ENCODE peak calls at places on chromosomes 16 and 17, in six cellular contexts. B is AG04450, T is left ventricle myocardium inferior, O is neural progenitor cell, K is cardiac muscle cell, G is transverse colon. S is an unnamed sample.

GRCh38 chr16:30997000-30997886 is 12.2 kb downstream of the HSD3B7 start:
- DNase-seq in B (no peak), T (peak; percentile 86), O (peak; percentile 87), K (peak; percentile 76), G (peak; percentile 87), S (peak; percentile 54)

GRCh38 chr17:42329025-42329976 is 41.0 kb downstream of the STAT5A start:
- DNase-seq in B (peak; percentile 27), T (no peak), O (peak; percentile 90), K (peak; percentile 58), G (no peak), S (peak; percentile 65)

GRCh38 chr16:54879681-54880080 is 51.0 kb upstream of the IRX5 start:
- DNase-seq in B (no peak), T (no peak), O (no peak), K (no peak), G (no peak), S (no peak)

GRCh38 chr17:2700491-2701141 is 10.9 kb downstream of the CLUH start:
- DNase-seq in B (no peak), T (peak; percentile 10), O (no peak), K (no peak), G (no peak), S (peak; percentile 2)

GRCh38 chr16:55502801-55503366 is 6.0 kb upstream of the LPCAT2 start:
- DNase-seq in B (peak; percentile 91), T (peak; percentile 93), O (peak; percentile 25), K (peak; percentile 98), G (peak; percentile 93), S (peak; percentile 97)

GRCh38 chr16:14368399-14368798 is 261.7 kb downstream of the PARN start:
- DNase-seq in B (no peak), T (no peak), O (no peak), K (no peak), G (no peak), S (no peak)

GRCh38 chr16:23832882-23833281 is 2.9 kb upstream of the PRKCB start:
- DNase-seq in B (no peak), T (no peak), O (no peak), K (no peak), G (no peak), S (no peak)

GRCh38 chr16:68700120-68700519 is 37.0 kb upstream of the CDH1 start:
- DNase-seq in B (no peak), T (no peak), O (no peak), K (peak; percentile 55), G (no peak), S (no peak)

GRCh38 chr16:30949655-30950515 is 1.0 kb downstream of the ORAI3 start:
- DNase-seq in B (no peak), T (peak; percentile 87), O (peak; percentile 67), K (peak; percentile 82), G (peak; percentile 84), S (peak; percentile 71)

GRCh38 chr16:85536073-85536410 is 77.1 kb upstream of the GSE1 start:
- DNase-seq in B (no peak), T (no peak), O (no peak), K (peak; percentile 52), G (no peak), S (peak; percentile 69)

GRCh38 chr16:70590722-70591438 is 55.5 kb upstream of the IL34 start:
- DNase-seq in B (no peak), T (no peak), O (no peak), K (no peak), G (no peak), S (peak; percentile 20)

GRCh38 chr17:57037401-57037800 is 47.6 kb upstream of the AKAP1 start:
- DNase-seq in B (no peak), T (no peak), O (no peak), K (no peak), G (no peak), S (peak; percentile 61)

GRCh38 chr16:31033709-31034492 is 543 bp downstream of the STX4 start:
- DNase-seq in B (peak; percentile 48), T (peak; percentile 93), O (peak; percentile 94), K (peak; percentile 83), G (peak; percentile 94), S (peak; percentile 92)

GRCh38 chr16:11697319-11697718 is 29.1 kb downstream of the SNN start:
- DNase-seq in B (no peak), T (no peak), O (no peak), K (no peak), G (no peak), S (no peak)

GRCh38 chr17:2282297-2282873 is 21.2 kb downstream of the SMG6 start:
- DNase-seq in B (peak; percentile 74), T (no peak), O (peak; percentile 63), K (peak; percentile 89), G (no peak), S (no peak)

GRCh38 chr16:69494993-69495392 is 70.6 kb downstream of the CYB5B start:
- DNase-seq in B (no peak), T (no peak), O (peak; percentile 57), K (no peak), G (peak; percentile 31), S (no peak)

GRCh38 chr16:88287219-88287618 is 95.5 kb upstream of the ZNF469 start:
- DNase-seq in B (no peak), T (no peak), O (no peak), K (no peak), G (no peak), S (peak; percentile 20)

GRCh38 chr17:49928826-49929475 is 40.0 kb upstream of the DLX4 start:
- DNase-seq in B (no peak), T (no peak), O (no peak), K (no peak), G (no peak), S (no peak)

GRCh38 chr16:24139282-24139681 is 116.9 kb upstream of the CACNG3 start:
- DNase-seq in B (no peak), T (no peak), O (no peak), K (no peak), G (no peak), S (no peak)

GRCh38 chr17:59154335-59154720 is 658 bp downstream of the SKA2 start:
- DNase-seq in B (no peak), T (no peak), O (peak; percentile 75), K (peak; percentile 62), G (peak; percentile 46), S (peak; percentile 50)

GRCh38 chr17:79902146-79902791 is 63.0 kb upstream of the CBX4 start:
- DNase-seq in B (no peak), T (no peak), O (no peak), K (no peak), G (no peak), S (no peak)

GRCh38 chr16:19896951-19897350 is 12.3 kb upstream of the GPRC5B start:
- DNase-seq in B (no peak), T (no peak), O (no peak), K (no peak), G (no peak), S (no peak)

GRCh38 chr17:51165680-51166197 is 472 bp upstream of the NME2 start:
- DNase-seq in B (no peak), T (no peak), O (peak; percentile 48), K (no peak), G (peak; percentile 43), S (peak; percentile 31)

GRCh38 chr16:85491798-85492616 is 121.1 kb upstream of the GSE1 start:
- DNase-seq in B (no peak), T (peak; percentile 76), O (no peak), K (no peak), G (peak; percentile 52), S (peak; percentile 97)

GRCh38 chr16:4318171-4318910 is 2.5 kb downstream of the GLIS2 start:
- DNase-seq in B (no peak), T (no peak), O (peak; percentile 43), K (no peak), G (no peak), S (no peak)
- H3K4me3 ChIP-seq in B (peak overlapping the region; percentile 76), T (peak overlapping the region; percentile 88), O (no peak overlapping the region), K (no peak overlapping the region), G (no peak overlapping the region), S (no peak overlapping the region)

GRCh38 chr16:49622084-49622390 is 233.9 kb downstream of the ZNF423 start:
- DNase-seq in B (no peak), T (no peak), O (no peak), K (no peak), G (no peak), S (no peak)

GRCh38 chr16:49621240-49622083 is 234.4 kb downstream of the ZNF423 start:
- DNase-seq in B (no peak), T (no peak), O (no peak), K (peak; percentile 13), G (no peak), S (no peak)

GRCh38 chr16:49623501-49624266 is 232.2 kb downstream of the ZNF423 start:
- DNase-seq in B (no peak), T (no peak), O (no peak), K (no peak), G (no peak), S (no peak)

GRCh38 chr16:49620868-49621239 is 235.1 kb downstream of the ZNF423 start:
- DNase-seq in B (no peak), T (no peak), O (no peak), K (peak; percentile 40), G (no peak), S (no peak)

DNA sequence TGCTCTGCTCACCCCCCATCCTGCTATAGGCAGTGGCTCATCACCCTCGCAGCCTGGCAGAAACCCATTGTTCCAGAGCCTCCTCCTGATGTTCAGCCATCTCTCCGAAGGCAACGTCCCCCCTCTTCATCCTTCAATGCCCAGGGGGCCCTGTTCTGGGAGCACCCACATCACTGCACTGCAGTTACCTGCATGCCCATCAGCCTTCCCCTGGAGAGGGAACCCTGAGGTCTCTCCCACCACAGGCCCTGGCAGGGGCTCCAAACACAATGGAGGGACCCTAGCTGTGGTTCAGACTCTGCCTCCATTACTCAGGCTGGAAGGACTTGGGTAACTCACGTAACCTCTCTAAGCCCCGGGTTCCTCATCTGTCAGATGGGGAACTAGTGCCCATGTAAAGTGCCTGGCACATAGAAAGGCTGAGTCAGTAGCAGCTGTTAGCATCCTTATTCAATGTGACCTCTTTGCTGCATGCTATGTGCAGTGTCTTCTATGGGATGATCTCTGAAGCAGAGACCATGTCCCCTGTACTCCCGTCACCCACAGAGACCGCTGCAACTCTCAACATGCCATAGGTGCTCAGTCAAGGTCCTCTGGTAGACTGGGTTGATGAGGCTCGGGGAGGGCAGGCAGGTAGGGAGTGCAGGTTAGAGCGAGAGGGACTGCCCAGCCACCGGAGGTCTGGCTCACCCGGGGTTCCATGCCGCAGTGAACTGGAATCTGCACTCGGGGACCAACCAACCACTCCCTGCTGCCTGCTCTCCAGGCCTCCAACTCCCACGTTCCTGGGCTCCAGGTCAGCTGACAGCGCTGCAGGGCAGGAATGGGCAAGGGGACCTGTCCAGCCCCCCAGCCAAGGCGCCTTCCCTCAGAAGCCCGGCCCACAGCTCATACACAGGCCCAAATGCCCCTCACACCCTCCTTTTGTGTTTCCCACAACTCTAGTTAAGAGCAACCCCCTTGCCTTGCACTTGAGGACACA is 233.2 kb downstream of the ZNF423 start:
- DNase-seq in B (no peak), T (no peak), O (no peak), K (no peak), G (no peak), S (no peak)
- H3K4me3 ChIP-seq in B (no peak overlapping the region), T (no peak overlapping the region), O (no peak overlapping the region), K (no peak overlapping the region), G (no peak overlapping the region), S (no peak overlapping the region)

GRCh38 chr16:78640886-78641285 is 541.4 kb downstream of the WWOX start:
- DNase-seq in B (no peak), T (no peak), O (no peak), K (no peak), G (no peak), S (no peak)
- H3K4me3 ChIP-seq in B (no peak overlapping the region), T (no peak overlapping the region), O (no peak overlapping the region), K (no peak overlapping the region), G (no peak overlapping the region), S (no peak overlapping the region)

DNA sequence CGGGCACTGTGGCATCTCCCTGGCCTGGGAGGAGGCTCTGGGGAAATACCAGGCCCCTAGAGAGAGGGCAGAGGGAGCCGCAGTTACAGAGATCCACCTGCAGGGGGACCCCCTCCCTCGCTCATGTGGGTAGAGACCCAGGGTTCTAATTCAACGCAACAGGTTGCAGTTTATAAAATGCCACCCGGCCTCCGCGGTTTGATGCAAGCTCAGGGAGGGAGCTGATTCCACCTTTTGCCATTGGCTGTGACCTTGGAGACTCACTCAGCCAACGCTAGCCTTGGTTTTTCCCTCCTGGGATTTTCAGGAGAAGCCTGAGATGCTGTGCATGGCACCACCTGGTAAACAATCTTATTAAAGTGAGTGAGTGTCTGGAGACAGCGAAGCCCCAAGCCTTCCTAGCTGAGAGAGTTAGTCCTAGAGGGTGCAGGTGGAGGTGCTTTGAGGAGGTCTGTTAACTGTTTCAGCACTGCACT is 12.1 kb downstream of the TTLL6 start:
- DNase-seq in B (no peak), T (peak; percentile 38), O (peak; percentile 80), K (peak; percentile 65), G (peak; percentile 76), S (peak; percentile 46)
- H3K4me3 ChIP-seq in B (no peak overlapping the region), T (no peak overlapping the region), O (no peak overlapping the region), K (no peak overlapping the region), G (no peak overlapping the region), S (no peak overlapping the region)